ENCODE peak calls at places on chromosomes 5 and 9, in four cellular contexts. Z is HepG2, A is GM12878, F is K562. G is an unnamed sample.
A peak's percentile ranks its signal among the peaks of the same experiment; 100 is the strongest.

GRCh38 chr5:135426102-135427082 is 20.8 kb downstream of the DCANP1 start:
- DNase-seq in Z (peak; percentile 66), A (peak; percentile 12), F (peak; percentile 63), G (no peak)

GRCh38 chr5:157718529-157718928 is 12.7 kb upstream of the THG1L start:
- DNase-seq in Z (peak; percentile 23), A (peak; percentile 28), F (peak; percentile 32), G (no peak)

GRCh38 chr5:87048156-87048555 is 219.5 kb upstream of the RASA1 start:
- DNase-seq in Z (no peak), A (no peak), F (no peak), G (no peak)

GRCh38 chr9:136115641-136116359 is 2.9 kb downstream of the TMEM250 start:
- DNase-seq in Z (no peak), A (no peak), F (no peak), G (no peak)

GRCh38 chr5:128844354-128844923 is 120.8 kb upstream of the SLC27A6 start:
- DNase-seq in Z (no peak), A (no peak), F (no peak), G (no peak)

GRCh38 chr5:53547226-53547625 is 13.2 kb upstream of the NDUFS4 start:
- DNase-seq in Z (no peak), A (no peak), F (no peak), G (no peak)

GRCh38 chr9:130296783-130297055 is 31.2 kb downstream of the HMCN2 start:
- DNase-seq in Z (no peak), A (no peak), F (no peak), G (no peak)

GRCh38 chr9:2024888-2025781 is 10.0 kb downstream of the SMARCA2 start:
- DNase-seq in Z (no peak), A (no peak), F (no peak), G (no peak)

GRCh38 chr5:73668017-73668416 is 42.0 kb downstream of the ARHGEF28 start:
- DNase-seq in Z (no peak), A (no peak), F (no peak), G (no peak)

GRCh38 chr5:158979749-158980521 is 119.8 kb downstream of the EBF1 start:
- DNase-seq in Z (no peak), A (no peak), F (no peak), G (no peak)

GRCh38 chr5:12934722-12935121 is 1009.8 kb downstream of the DNAH5 start:
- DNase-seq in Z (no peak), A (no peak), F (no peak), G (no peak)

GRCh38 chr9:134720796-134721195 is 79.2 kb downstream of the COL5A1 start:
- DNase-seq in Z (no peak), A (no peak), F (no peak), G (no peak)

GRCh38 chr5:53997736-53998627 is 312.4 kb downstream of the ARL15 start:
- DNase-seq in Z (no peak), A (no peak), F (no peak), G (no peak)

GRCh38 chr5:6704361-6704851 is 8.8 kb upstream of the TENT4A start:
- DNase-seq in Z (no peak), A (no peak), F (no peak), G (no peak)

GRCh38 chr9:34545497-34545896 is 22.7 kb upstream of the ENHO start:
- DNase-seq in Z (no peak), A (no peak), F (no peak), G (no peak)

GRCh38 chr5:154502180-154502579 is 24.2 kb upstream of the HAND1 start:
- DNase-seq in Z (no peak), A (no peak), F (no peak), G (no peak)

GRCh38 chr9:95225016-95225745 is 92.3 kb downstream of the FANCC start:
- DNase-seq in Z (peak; percentile 2), A (no peak), F (no peak), G (no peak)

GRCh38 chr9:19629506-19629905 is 159.3 kb downstream of the SLC24A2 start:
- DNase-seq in Z (no peak), A (no peak), F (no peak), G (peak; percentile 33)

GRCh38 chr9:33346564-33346963 is 55.8 kb downstream of the AQP7 start:
- DNase-seq in Z (no peak), A (no peak), F (no peak), G (no peak)

GRCh38 chr5:65512170-65512937 is 30.6 kb upstream of the ADAMTS6 start:
- DNase-seq in Z (no peak), A (no peak), F (no peak), G (no peak)

GRCh38 chr5:128905225-128906110 is 59.8 kb upstream of the SLC27A6 start:
- DNase-seq in Z (peak; percentile 34), A (no peak), F (peak; percentile 53), G (no peak)

GRCh38 chr5:65914644-65915196 is 11.7 kb upstream of the ERBIN start:
- DNase-seq in Z (peak; percentile 17), A (no peak), F (no peak), G (no peak)

GRCh38 chr9:78122631-78123030 is 91.0 kb upstream of the GNAQ start:
- DNase-seq in Z (no peak), A (no peak), F (no peak), G (no peak)

GRCh38 chr5:74638776-74639537 is 1.6 kb downstream of the ENC1 start:
- DNase-seq in Z (no peak), A (peak; percentile 79), F (no peak), G (no peak)

GRCh38 chr5:168831438-168831837 is 252.3 kb upstream of the PANK3 start:
- DNase-seq in Z (no peak), A (no peak), F (no peak), G (no peak)

GRCh38 chr9:136858452-136858843 is 6.3 kb downstream of the MAMDC4 start:
- DNase-seq in Z (no peak), A (no peak), F (no peak), G (no peak)

GRCh38 chr9:38142201-38142600 is 73.2 kb upstream of the SHB start:
- DNase-seq in Z (no peak), A (no peak), F (no peak), G (no peak)

GRCh38 chr9:1087120-1087881 is 37.1 kb downstream of the DMRT2 start:
- DNase-seq in Z (no peak), A (peak; percentile 8), F (no peak), G (no peak)

GRCh38 chr9:37029776-37030590 is 4.1 kb downstream of the PAX5 start:
- DNase-seq in Z (no peak), A (no peak), F (no peak), G (peak; percentile 45)

GRCh38 chr9:34579097-34579818 is 10.3 kb downstream of the CNTFR start:
- DNase-seq in Z (no peak), A (no peak), F (no peak), G (peak; percentile 40)

DNA sequence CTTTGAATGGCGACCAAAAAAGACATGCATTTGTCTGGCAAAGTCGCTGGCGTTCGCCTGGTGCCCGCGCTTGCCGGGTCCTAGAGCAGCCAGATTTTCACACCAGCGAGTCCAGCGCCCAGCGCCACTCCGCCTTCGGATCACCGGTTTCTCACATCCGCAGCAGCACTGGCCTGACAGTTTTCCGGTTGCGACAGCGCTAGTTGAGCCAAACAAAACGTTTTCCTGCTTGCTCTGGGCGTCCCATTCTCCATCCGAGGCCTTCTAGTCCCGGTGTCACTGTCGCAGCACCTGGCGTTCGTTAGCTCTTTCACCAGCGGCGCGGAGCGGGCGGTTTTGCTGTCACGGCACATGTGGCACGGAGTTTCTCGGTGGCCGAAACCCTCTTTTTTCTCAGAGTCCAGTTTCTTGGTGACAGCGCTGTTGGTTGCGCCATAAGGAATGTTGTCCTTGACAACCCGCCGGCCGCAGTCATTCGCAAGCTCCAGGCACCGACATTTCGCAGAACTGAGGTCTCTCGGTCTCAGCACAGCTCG is 48.0 kb downstream of the ANXA2R start:
- DNase-seq in Z (peak; percentile 71), A (no peak), F (peak; percentile 25), G (peak; percentile 69)
- TF ChIP-seq ESRRA in Z (no peak), A (no peak), F (no peak), G (no peak)

GRCh38 chr5:109656829-109657228 is 32.9 kb upstream of the MAN2A1 start:
- DNase-seq in Z (no peak), A (no peak), F (peak; percentile 27), G (no peak)
- TF ChIP-seq TCF7 in Z (no peak), A (no peak), F (no peak), G (no peak)

GRCh38 chr9:69888876-69889585 is 68.4 kb downstream of the CFAP95 start:
- DNase-seq in Z (no peak), A (no peak), F (no peak), G (no peak)

GRCh38 chr9:69882998-69883565 is 62.5 kb downstream of the CFAP95 start:
- DNase-seq in Z (no peak), A (no peak), F (no peak), G (no peak)

GRCh38 chr9:69885474-69885929 is 64.9 kb downstream of the CFAP95 start:
- DNase-seq in Z (no peak), A (no peak), F (no peak), G (no peak)

GRCh38 chr9:69891696-69892095 is 71.1 kb downstream of the CFAP95 start:
- DNase-seq in Z (no peak), A (no peak), F (no peak), G (no peak)

GRCh38 chr9:69885931-69886330 is 65.3 kb downstream of the CFAP95 start:
- DNase-seq in Z (no peak), A (no peak), F (no peak), G (no peak)
- TF ChIP-seq ESRRA in Z (no peak), A (no peak), F (no peak), G (no peak)

GRCh38 chr9:96441798-96442445 is 8.0 kb upstream of the HABP4 start:
- DNase-seq in Z (peak; percentile 68), A (no peak), F (peak; percentile 35), G (no peak)
- TF ChIP-seq TCF7 in Z (no peak), A (no peak), F (no peak), G (no peak)

GRCh38 chr9:109745335-109746283 is 34.4 kb upstream of the PALM2AKAP2 start:
- DNase-seq in Z (no peak), A (no peak), F (no peak), G (peak; percentile 11)
- TF ChIP-seq ESRRA in Z (no peak), A (no peak), F (no peak), G (no peak)

GRCh38 chr9:119839888-119840287 is 470.7 kb upstream of the BRINP1 start:
- DNase-seq in Z (no peak), A (no peak), F (no peak), G (no peak)

GRCh38 chr9:119841005-119841404 is 471.8 kb upstream of the BRINP1 start:
- DNase-seq in Z (no peak), A (no peak), F (no peak), G (no peak)

GRCh38 chr9:119838210-119838609 is 469.0 kb upstream of the BRINP1 start:
- DNase-seq in Z (no peak), A (no peak), F (no peak), G (no peak)

GRCh38 chr9:119834064-119834620 is 464.9 kb upstream of the BRINP1 start:
- DNase-seq in Z (no peak), A (no peak), F (no peak), G (no peak)

GRCh38 chr9:119836036-119836435 is 466.8 kb upstream of the BRINP1 start:
- DNase-seq in Z (no peak), A (no peak), F (no peak), G (no peak)
- TF ChIP-seq TCF7 in Z (no peak), A (no peak), F (no peak), G (no peak)

GRCh38 chr9:127067603-127068220 is 54.7 kb downstream of the ANGPTL2 start:
- DNase-seq in Z (no peak), A (no peak), F (no peak), G (no peak)
- TF ChIP-seq ESRRA in Z (no peak), A (no peak), F (no peak), G (no peak)

GRCh38 chr5:139708877-139709586 is 60.9 kb downstream of the CXXC5 start:
- DNase-seq in Z (peak; percentile 75), A (no peak), F (peak; percentile 93), G (peak; percentile 90)
- TF ChIP-seq TCF7 in Z (no peak), A (no peak), F (no peak), G (no peak)

G was measured in WTC11.